ENCODE peak calls at places on chromosomes 2 and 18, in four cellular contexts. U, L, J and O are unnamed samples.

GRCh38 chr18:50396005-50396404 is 21.2 kb downstream of the SKA1 start:
- DNase-seq in U (no peak), L (no peak), J (no peak), O (no peak)

GRCh38 chr2:58895849-58896248 is 654.7 kb upstream of the FANCL start:
- DNase-seq in U (no peak), L (no peak), J (no peak), O (no peak)

GRCh38 chr2:22697054-22697453 is 687.9 kb upstream of the KLHL29 start:
- DNase-seq in U (no peak), L (no peak), J (no peak), O (no peak)

GRCh38 chr18:36744261-36744876 is 84.4 kb downstream of the TPGS2 start:
- DNase-seq in U (no peak), L (no peak), J (peak; percentile 38), O (no peak)

GRCh38 chr2:155975734-155976133 is 356.8 kb downstream of the NR4A2 start:
- DNase-seq in U (no peak), L (no peak), J (no peak), O (no peak)

GRCh38 chr2:96256611-96257113 is 9.1 kb downstream of the TMEM127 start:
- DNase-seq in U (no peak), L (no peak), J (no peak), O (no peak)

GRCh38 chr18:70985948-70986347 is 697.1 kb downstream of the SOCS6 start:
- DNase-seq in U (no peak), L (no peak), J (no peak), O (no peak)

GRCh38 chr2:6186332-6187100 is 494.3 kb downstream of the SOX11 start:
- DNase-seq in U (no peak), L (no peak), J (peak; percentile 15), O (no peak)

GRCh38 chr18:45197526-45197970 is 417.7 kb upstream of the SLC14A2 start:
- DNase-seq in U (peak; percentile 84), L (peak; percentile 72), J (peak; percentile 55), O (no peak)

GRCh38 chr2:12809526-12809925 is 92.8 kb downstream of the TRIB2 start:
- DNase-seq in U (no peak), L (no peak), J (no peak), O (no peak)

GRCh38 chr2:18073601-18074000 is 195.1 kb downstream of the KCNS3 start:
- DNase-seq in U (no peak), L (no peak), J (no peak), O (no peak)

GRCh38 chr2:189074496-189074895 is 100.3 kb downstream of the COL3A1 start:
- DNase-seq in U (no peak), L (no peak), J (no peak), O (no peak)

GRCh38 chr2:200829258-200829655 is 17.5 kb downstream of the BZW1 start:
- DNase-seq in U (no peak), L (peak; percentile 22), J (no peak), O (no peak)

GRCh38 chr2:205680067-205680466 is 2.2 kb upstream of the NRP2 start:
- DNase-seq in U (peak; percentile 77), L (peak; percentile 96), J (peak; percentile 89), O (peak; percentile 67)

GRCh38 chr2:239190346-239190745 is 210.5 kb downstream of the HDAC4 start:
- DNase-seq in U (no peak), L (no peak), J (no peak), O (peak; percentile 8)

GRCh38 chr18:10168477-10168876 is 254.7 kb downstream of the VAPA start:
- DNase-seq in U (no peak), L (no peak), J (no peak), O (no peak)

GRCh38 chr2:175030380-175031271 is 25.4 kb upstream of the CHN1 start:
- DNase-seq in U (peak; percentile 44), L (peak; percentile 69), J (peak; percentile 32), O (peak; percentile 28)

GRCh38 chr18:67766930-67767329 is 250.4 kb upstream of the DSEL start:
- DNase-seq in U (peak; percentile 5), L (peak; percentile 95), J (peak; percentile 99), O (no peak)

GRCh38 chr2:42102606-42103450 is 55.0 kb downstream of the PKDCC start:
- DNase-seq in U (peak; percentile 71), L (no peak), J (no peak), O (peak; percentile 79)

GRCh38 chr2:113809076-113809475 is 52.6 kb upstream of the SLC35F5 start:
- DNase-seq in U (no peak), L (no peak), J (no peak), O (no peak)

GRCh38 chr2:105291981-105292380 is 37.6 kb downstream of the TGFBRAP1 start:
- DNase-seq in U (no peak), L (no peak), J (no peak), O (no peak)

GRCh38 chr2:29611850-29612249 is 309.5 kb downstream of the ALK start:
- DNase-seq in U (no peak), L (peak; percentile 68), J (peak; percentile 36), O (no peak)

GRCh38 chr2:31219131-31219969 is 2.0 kb upstream of the CAPN14 start:
- DNase-seq in U (peak; percentile 90), L (no peak), J (no peak), O (no peak)

GRCh38 chr2:43634604-43635306 is 2.3 kb upstream of the PLEKHH2 start:
- DNase-seq in U (no peak), L (peak; percentile 94), J (peak; percentile 76), O (no peak)

GRCh38 chr2:212940816-212941215 is 210.6 kb downstream of the IKZF2 start:
- DNase-seq in U (no peak), L (peak; percentile 75), J (peak; percentile 98), O (no peak)

GRCh38 chr2:40403233-40403841 is 48.6 kb downstream of the SLC8A1 start:
- DNase-seq in U (no peak), L (peak; percentile 67), J (peak; percentile 97), O (no peak)

GRCh38 chr2:135162377-135162776 is 110.3 kb downstream of the RAB3GAP1 start:
- DNase-seq in U (no peak), L (peak; percentile 82), J (peak; percentile 55), O (no peak)

GRCh38 chr2:191030521-191031154 is 16.7 kb upstream of the STAT1 start:
- DNase-seq in U (peak; percentile 67), L (peak; percentile 64), J (peak; percentile 63), O (no peak)

GRCh38 chr18:51051105-51051712 is 21.2 kb downstream of the SMAD4 start:
- DNase-seq in U (peak; percentile 68), L (peak; percentile 46), J (peak; percentile 58), O (no peak)

GRCh38 chr2:47015206-47015605 is 99.6 kb upstream of the MCFD2 start:
- DNase-seq in U (no peak), L (peak; percentile 19), J (no peak), O (no peak)
- TF ChIP-seq CTCF in U (no peak), L (peak; percentile 49), J (peak; percentile 13), O (no peak)

GRCh38 chr2:1601064-1601405 is 143.3 kb downstream of the PXDN start:
- DNase-seq in U (no peak), L (no peak), J (no peak), O (no peak)
- TF ChIP-seq CTCF in U (no peak), L (peak; percentile 34), J (no peak), O (no peak)

GRCh38 chr18:25561923-25562322 is 210.0 kb upstream of the ZNF521 start:
- DNase-seq in U (peak; percentile 32), L (peak; percentile 31), J (no peak), O (peak; percentile 31)
- TF ChIP-seq CTCF in U (peak; percentile 29), L (peak; percentile 37), J (no peak), O (peak; percentile 72)

DNA sequence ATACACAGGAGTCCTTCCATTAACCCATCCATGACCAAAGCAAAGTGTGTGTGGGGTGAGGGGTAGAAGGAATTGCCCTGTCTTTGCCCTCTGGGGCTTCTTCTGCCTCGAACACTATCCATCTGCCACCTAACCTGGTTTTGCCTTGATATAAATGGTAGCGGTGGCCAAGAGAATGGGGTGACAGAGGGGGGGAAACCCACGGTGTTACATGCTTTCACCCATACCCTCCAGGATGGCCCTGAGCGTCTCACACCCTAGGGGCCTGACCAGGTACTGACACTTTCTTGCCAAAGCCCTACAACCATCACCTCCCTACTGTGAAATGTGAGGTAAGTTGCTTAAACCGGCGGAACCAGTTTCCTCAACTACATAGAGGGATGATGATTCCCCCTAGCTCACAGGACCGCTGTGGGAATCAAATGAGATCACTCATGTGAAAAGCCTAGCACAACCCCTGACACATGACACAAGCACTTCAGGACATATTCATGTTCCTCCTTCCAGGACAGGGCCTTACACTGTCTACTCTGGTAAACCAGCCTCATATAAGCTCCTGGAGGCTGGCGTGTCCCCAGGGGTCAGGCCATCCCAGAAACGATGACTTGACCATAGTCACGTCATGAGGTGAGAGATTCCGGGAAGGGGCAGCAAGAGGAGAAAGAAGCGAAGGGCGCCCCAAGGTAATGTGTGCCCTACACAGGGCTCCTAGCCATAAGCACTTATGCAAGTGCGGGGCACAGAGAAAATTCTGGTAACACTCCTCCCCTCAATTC is 49.7 kb downstream of the C2orf42 start:
- DNase-seq in U (peak; percentile 95), L (peak; percentile 96), J (peak; percentile 100), O (peak; percentile 66)
- TF ChIP-seq CTCF in U (peak; percentile 72), L (peak; percentile 62), J (peak; percentile 73), O (peak; percentile 61)

DNA sequence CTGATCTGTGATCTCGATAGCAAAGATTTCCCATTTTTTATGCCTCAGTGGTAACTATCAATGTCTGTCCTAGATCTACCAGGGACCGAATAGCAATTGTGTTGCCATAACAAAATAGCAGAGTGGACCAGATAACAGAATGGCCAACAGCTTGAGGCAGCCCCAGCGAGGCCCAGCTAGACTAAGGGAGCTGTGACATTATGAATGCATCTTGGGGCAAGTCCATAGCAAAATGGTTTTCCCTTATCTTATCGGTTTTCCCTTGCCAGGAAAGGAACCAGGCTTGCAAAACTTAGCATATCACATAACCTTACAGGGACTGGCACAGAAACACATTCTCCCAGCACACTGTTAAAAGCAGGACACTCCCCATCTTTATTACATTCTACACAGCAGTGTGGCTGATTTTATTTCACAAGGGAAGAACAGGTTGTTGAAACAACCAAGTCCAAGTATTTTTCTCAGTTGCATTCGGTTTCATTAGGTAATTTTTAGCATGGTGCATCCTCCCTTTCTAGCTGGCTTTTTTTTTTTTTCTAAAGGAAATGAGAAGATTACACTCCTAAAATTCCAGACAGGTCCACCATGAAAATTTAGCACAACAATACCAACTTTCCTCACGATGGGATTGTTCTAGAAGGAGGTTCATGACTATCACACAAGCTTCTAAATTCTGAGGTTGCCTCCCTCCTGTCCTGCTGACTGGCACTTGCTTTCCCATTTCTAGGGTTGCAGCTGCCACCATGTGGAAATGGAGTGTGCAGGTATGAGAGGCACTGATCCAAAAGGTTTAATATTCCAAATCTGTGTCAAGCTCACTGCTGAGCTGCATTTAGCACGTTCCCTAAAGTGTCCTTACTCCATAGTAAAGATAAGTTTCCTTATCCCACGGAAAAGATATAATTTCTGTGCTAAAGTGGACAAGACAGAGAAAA is 97.0 kb upstream of the SLC35G4 start:
- DNase-seq in U (peak; percentile 50), L (peak; percentile 23), J (peak; percentile 21), O (no peak)
- TF ChIP-seq CTCF in U (no peak), L (peak; percentile 48), J (peak; percentile 20), O (no peak)